ENCODE peak calls at places on chromosome 1, in five cellular contexts. One of them, this sample, is unnamed.

GRCh38 chr1:52264530-52265115 is 101.4 kb downstream of the CC2D1B start:
- DNase-seq in breast epithelium: no peak
- DNase-seq in colonic mucosa: no peak
- DNase-seq in left ventricle myocardium inferior: no peak
- DNase-seq in aorta: no peak
- DNase-seq in this sample: no peak

GRCh38 chr1:171457412-171457811 is 27.9 kb upstream of the PRRC2C start:
- DNase-seq in colonic mucosa: no peak
- DNase-seq in breast epithelium: no peak
- DNase-seq in left ventricle myocardium inferior: no peak
- DNase-seq in aorta: no peak
- DNase-seq in this sample: no peak

GRCh38 chr1:179714159-179714558 is 28.9 kb upstream of the FAM163A start:
- DNase-seq in aorta: no peak
- DNase-seq in colonic mucosa: no peak
- DNase-seq in breast epithelium: no peak
- DNase-seq in left ventricle myocardium inferior: no peak
- DNase-seq in this sample: no peak

GRCh38 chr1:36322786-36323635 is 434 bp downstream of the EVA1B start:
- DNase-seq in colonic mucosa: peak
- DNase-seq in breast epithelium: no peak
- DNase-seq in aorta: peak
- DNase-seq in left ventricle myocardium inferior: peak
- DNase-seq in this sample: no peak

GRCh38 chr1:177830531-177830930 is 139.3 kb downstream of the SEC16B start:
- DNase-seq in left ventricle myocardium inferior: no peak
- DNase-seq in breast epithelium: no peak
- DNase-seq in colonic mucosa: no peak
- DNase-seq in aorta: no peak
- DNase-seq in this sample: no peak

GRCh38 chr1:219465247-219466093 is 147.4 kb downstream of the ZC3H11B start:
- DNase-seq in aorta: no peak
- DNase-seq in colonic mucosa: no peak
- DNase-seq in left ventricle myocardium inferior: no peak
- DNase-seq in breast epithelium: no peak
- DNase-seq in this sample: no peak

GRCh38 chr1:183206538-183207117 is 20.6 kb downstream of the LAMC2 start:
- DNase-seq in breast epithelium: no peak
- DNase-seq in aorta: no peak
- DNase-seq in left ventricle myocardium inferior: no peak
- DNase-seq in colonic mucosa: no peak
- DNase-seq in this sample: no peak

GRCh38 chr1:151512801-151513625 is 1.8 kb downstream of the CGN start:
- DNase-seq in aorta: no peak
- DNase-seq in left ventricle myocardium inferior: no peak
- DNase-seq in colonic mucosa: peak
- DNase-seq in breast epithelium: peak
- DNase-seq in this sample: no peak

GRCh38 chr1:176904057-176904815 is 260.3 kb downstream of the ASTN1 start:
- DNase-seq in aorta: no peak
- DNase-seq in colonic mucosa: no peak
- DNase-seq in breast epithelium: no peak
- DNase-seq in left ventricle myocardium inferior: no peak
- DNase-seq in this sample: no peak

GRCh38 chr1:64396817-64397216 is 73.1 kb upstream of the CACHD1 start:
- DNase-seq in aorta: no peak
- DNase-seq in left ventricle myocardium inferior: no peak
- DNase-seq in breast epithelium: no peak
- DNase-seq in colonic mucosa: no peak
- DNase-seq in this sample: peak

GRCh38 chr1:166511754-166512153 is 327.5 kb upstream of the POGK start:
- DNase-seq in colonic mucosa: no peak
- DNase-seq in aorta: no peak
- DNase-seq in breast epithelium: no peak
- DNase-seq in left ventricle myocardium inferior: no peak
- DNase-seq in this sample: no peak

GRCh38 chr1:201499795-201500669 is 6.9 kb downstream of the CSRP1 start:
- DNase-seq in left ventricle myocardium inferior: peak
- DNase-seq in colonic mucosa: no peak
- DNase-seq in aorta: no peak
- DNase-seq in breast epithelium: no peak
- DNase-seq in this sample: no peak

GRCh38 chr1:161115132-161115711 is 2.6 kb downstream of the PFDN2 start:
- DNase-seq in breast epithelium: no peak
- DNase-seq in left ventricle myocardium inferior: no peak
- DNase-seq in aorta: no peak
- DNase-seq in colonic mucosa: no peak
- DNase-seq in this sample: no peak

GRCh38 chr1:159891275-159892157 is 8.4 kb downstream of the CFAP45 start:
- DNase-seq in breast epithelium: peak
- DNase-seq in aorta: peak
- DNase-seq in colonic mucosa: peak
- DNase-seq in left ventricle myocardium inferior: peak
- DNase-seq in this sample: peak

GRCh38 chr1:226135059-226135651 is 51.4 kb downstream of the ACBD3 start:
- DNase-seq in left ventricle myocardium inferior: peak
- DNase-seq in aorta: peak
- DNase-seq in colonic mucosa: peak
- DNase-seq in breast epithelium: peak
- DNase-seq in this sample: no peak

GRCh38 chr1:217238945-217239344 is 391.9 kb downstream of the GPATCH2 start:
- DNase-seq in aorta: no peak
- DNase-seq in breast epithelium: no peak
- DNase-seq in colonic mucosa: no peak
- DNase-seq in left ventricle myocardium inferior: no peak
- DNase-seq in this sample: no peak

GRCh38 chr1:36323636-36324321 is at the start of gene EVA1B:
- DNase-seq in colonic mucosa: peak
- DNase-seq in left ventricle myocardium inferior: peak
- DNase-seq in breast epithelium: peak
- DNase-seq in aorta: peak
- DNase-seq in this sample: peak

DNA sequence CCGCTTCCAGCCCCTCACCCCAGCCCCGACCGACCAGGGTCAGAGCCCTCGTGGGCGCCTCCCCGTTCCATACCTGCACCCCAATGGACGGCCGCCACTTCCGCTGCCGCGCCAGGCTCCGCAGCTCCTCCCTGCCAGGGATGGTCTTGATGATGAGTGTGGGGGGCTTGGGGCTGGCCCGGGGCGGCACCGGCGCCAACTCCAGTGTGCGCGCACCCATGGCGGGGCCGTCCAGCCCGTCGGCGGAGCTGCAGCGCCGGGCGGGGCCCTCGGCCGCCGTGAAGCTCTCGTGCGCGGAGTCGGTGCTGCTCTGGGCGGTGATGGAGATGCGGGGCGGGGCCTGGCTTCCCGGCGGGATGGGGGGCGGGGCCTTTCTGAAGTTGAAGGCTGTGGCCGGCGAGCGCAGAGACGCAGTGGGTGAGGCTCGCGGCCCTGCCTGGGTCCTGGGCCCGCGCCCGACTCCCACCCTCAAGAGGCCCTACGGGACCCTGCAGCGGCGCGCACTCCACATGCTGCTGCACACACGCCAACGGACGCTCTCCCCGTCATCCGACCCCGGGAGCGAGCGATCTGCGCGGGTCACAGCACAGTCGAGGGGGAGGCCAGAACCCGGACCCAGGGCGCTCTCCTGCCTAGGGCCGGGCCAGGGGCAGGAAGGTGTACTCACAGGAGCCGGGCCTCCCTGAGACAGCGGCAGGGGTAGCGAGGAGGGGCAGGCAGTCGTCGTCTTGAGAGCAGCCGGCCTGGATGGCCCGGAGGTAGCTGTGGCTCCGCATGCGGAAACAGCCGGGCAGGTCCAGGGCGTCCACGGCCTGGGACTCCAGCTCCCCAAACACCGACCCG is 26.1 kb upstream of the SMIM12 start:
- DNase-seq in breast epithelium: no peak
- DNase-seq in aorta: peak
- DNase-seq in colonic mucosa: peak
- DNase-seq in left ventricle myocardium inferior: peak
- DNase-seq in this sample: no peak
- H3K4me3 ChIP-seq in breast epithelium: peak
- H3K4me3 ChIP-seq in aorta: no peak
- H3K4me3 ChIP-seq in colonic mucosa: peak
- H3K4me3 ChIP-seq in left ventricle myocardium inferior: peak
- H3K4me3 ChIP-seq in this sample: no peak

GRCh38 chr1:156660752-156661112 is 16.5 kb downstream of the NES start:
- DNase-seq in left ventricle myocardium inferior: no peak
- DNase-seq in breast epithelium: no peak
- DNase-seq in aorta: no peak
- DNase-seq in colonic mucosa: no peak
- DNase-seq in this sample: no peak

GRCh38 chr1:156658945-156659574 is 17.1 kb downstream of the BCAN start:
- DNase-seq in breast epithelium: no peak
- DNase-seq in aorta: no peak
- DNase-seq in colonic mucosa: no peak
- DNase-seq in left ventricle myocardium inferior: no peak
- DNase-seq in this sample: no peak

GRCh38 chr1:156658496-156658895 is 16.6 kb downstream of the BCAN start:
- DNase-seq in breast epithelium: no peak
- DNase-seq in aorta: no peak
- DNase-seq in colonic mucosa: no peak
- DNase-seq in left ventricle myocardium inferior: no peak
- DNase-seq in this sample: no peak

GRCh38 chr1:156659994-156660751 is 17.0 kb downstream of the NES start:
- DNase-seq in colonic mucosa: peak
- DNase-seq in aorta: peak
- DNase-seq in left ventricle myocardium inferior: peak
- DNase-seq in breast epithelium: peak
- DNase-seq in this sample: peak

DNA sequence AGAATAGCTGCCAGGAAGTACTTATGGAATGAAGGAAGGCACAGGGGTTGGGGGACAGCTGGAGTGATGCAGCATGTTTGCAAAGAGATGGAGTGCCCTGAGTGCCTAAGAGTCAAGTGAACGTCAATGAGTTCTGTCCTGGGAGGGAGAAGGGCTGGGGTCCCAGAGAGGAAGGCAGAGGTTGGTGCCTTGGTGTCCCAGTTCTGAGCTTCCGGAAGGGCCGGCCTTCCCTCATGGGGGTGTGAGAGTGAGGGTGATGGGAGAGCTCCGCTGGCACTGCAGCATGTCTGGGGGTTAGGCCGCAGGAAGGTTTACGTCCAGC is 17.6 kb downstream of the NES start:
- DNase-seq in aorta: no peak
- DNase-seq in breast epithelium: no peak
- DNase-seq in colonic mucosa: no peak
- DNase-seq in left ventricle myocardium inferior: no peak
- DNase-seq in this sample: no peak
- H3K4me3 ChIP-seq in aorta: no peak
- H3K4me3 ChIP-seq in breast epithelium: peak
- H3K4me3 ChIP-seq in colonic mucosa: peak
- H3K4me3 ChIP-seq in left ventricle myocardium inferior: peak
- H3K4me3 ChIP-seq in this sample: peak

GRCh38 chr1:198641966-198642656 is 3.3 kb downstream of the PTPRC start:
- DNase-seq in colonic mucosa: no peak
- DNase-seq in aorta: no peak
- DNase-seq in left ventricle myocardium inferior: no peak
- DNase-seq in breast epithelium: no peak
- DNase-seq in this sample: no peak
- H3K4me3 ChIP-seq in colonic mucosa: no peak
- H3K4me3 ChIP-seq in aorta: no peak
- H3K4me3 ChIP-seq in left ventricle myocardium inferior: no peak
- H3K4me3 ChIP-seq in breast epithelium: no peak
- H3K4me3 ChIP-seq in this sample: peak

GRCh38 chr1:119431836-119432235 is 16.9 kb downstream of the HSD3B2 start:
- DNase-seq in colonic mucosa: no peak
- DNase-seq in aorta: no peak
- DNase-seq in left ventricle myocardium inferior: no peak
- DNase-seq in breast epithelium: no peak
- DNase-seq in this sample: no peak

GRCh38 chr1:119435061-119435460 is 20.1 kb downstream of the HSD3B2 start:
- DNase-seq in left ventricle myocardium inferior: no peak
- DNase-seq in colonic mucosa: no peak
- DNase-seq in breast epithelium: no peak
- DNase-seq in aorta: no peak
- DNase-seq in this sample: no peak

DNA sequence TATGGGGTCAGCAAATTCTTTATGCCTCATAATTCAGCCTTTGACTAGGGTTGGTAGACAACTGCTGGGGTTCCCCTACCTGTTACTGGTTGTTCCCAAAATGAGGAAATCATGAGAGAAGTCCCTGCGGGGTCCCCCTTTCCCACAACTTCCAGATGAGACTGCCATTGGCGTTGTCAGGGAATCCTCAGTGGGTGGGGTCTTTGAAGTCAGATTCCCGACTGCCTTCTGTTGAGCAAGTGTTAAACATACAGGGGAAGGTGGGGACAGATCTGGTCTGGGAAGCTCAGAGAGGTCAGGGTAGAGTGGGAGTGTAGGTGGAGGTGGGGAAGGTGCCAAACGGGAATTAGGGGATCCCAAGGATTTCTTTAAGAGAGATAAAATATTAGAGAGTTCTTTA is 14.7 kb downstream of the HSD3B2 start:
- DNase-seq in left ventricle myocardium inferior: no peak
- DNase-seq in breast epithelium: no peak
- DNase-seq in colonic mucosa: no peak
- DNase-seq in aorta: no peak
- DNase-seq in this sample: no peak
- H3K4me3 ChIP-seq in left ventricle myocardium inferior: no peak
- H3K4me3 ChIP-seq in breast epithelium: no peak
- H3K4me3 ChIP-seq in colonic mucosa: no peak
- H3K4me3 ChIP-seq in aorta: no peak
- H3K4me3 ChIP-seq in this sample: no peak

This sample was measured in Jurkat, Clone E6-1.